ENCODE peak calls at places on chromosomes 4 and X, in five cellular contexts. P, T, H, A and L are unnamed samples.
A peak's percentile ranks its signal among the peaks of the same experiment; 100 is the strongest.

GRCh38 chr4:71377561-71377960 is 38.7 kb downstream of the SLC4A4 start:
- DNase-seq in P (no peak), A (peak; percentile 95), T (no peak), H (no peak), L (no peak)

GRCh38 chrX:41718481-41719245 is 5.3 kb upstream of the GPR82 start:
- DNase-seq in P (no peak), T (no peak), A (no peak), H (no peak), L (no peak)

GRCh38 chrX:13101439-13102139 is 57.2 kb upstream of the FAM9C start:
- DNase-seq in H (peak; percentile 67), T (peak; percentile 64), A (peak; percentile 86), P (peak; percentile 38), L (no peak)

GRCh38 chr4:139816856-139817255 is 151.2 kb downstream of the MGST2 start:
- DNase-seq in P (no peak), A (no peak), T (no peak), H (no peak), L (no peak)

GRCh38 chrX:153578200-153578835 is 20.6 kb downstream of the CCNQ start:
- DNase-seq in T (no peak), H (no peak), A (no peak), P (no peak), L (no peak)

GRCh38 chr4:167688660-167689142 is 403.6 kb upstream of the ANXA10 start:
- DNase-seq in T (no peak), A (no peak), H (no peak), P (no peak), L (no peak)

GRCh38 chr4:111064342-111064993 is 441.6 kb upstream of the PITX2 start:
- DNase-seq in T (no peak), H (no peak), A (peak; percentile 57), P (no peak), L (no peak)

GRCh38 chr4:126850286-126850685 is 782.5 kb upstream of the INTU start:
- DNase-seq in A (peak; percentile 99), T (no peak), P (no peak), H (no peak), L (no peak)

GRCh38 chr4:13537011-13537831 is 7.1 kb downstream of the NKX3-2 start:
- DNase-seq in A (no peak), P (no peak), H (no peak), T (no peak), L (no peak)

GRCh38 chr4:87949961-87950360 is 25.6 kb upstream of the SPP1 start:
- DNase-seq in T (no peak), P (no peak), A (peak; percentile 21), H (no peak), L (no peak)

GRCh38 chrX:102345916-102346315 is 93.9 kb downstream of the NXF2B start:
- DNase-seq in H (peak; percentile 8), P (peak; percentile 57), T (peak; percentile 62), A (peak; percentile 34), L (peak; percentile 49)

GRCh38 chrX:52504551-52504950 is 8.9 kb downstream of the XAGE1A start:
- DNase-seq in H (no peak), P (no peak), A (no peak), T (no peak), L (no peak)

GRCh38 chrX:1412551-1413161 is 20.7 kb upstream of the SLC25A6 start:
- DNase-seq in T (peak; percentile 7), A (no peak), H (no peak), P (no peak), L (no peak)

GRCh38 chrX:103585421-103586313 is at the start of gene TCEAL4:
- DNase-seq in A (no peak), T (peak; percentile 59), P (peak; percentile 45), H (peak; percentile 55), L (no peak)

GRCh38 chrX:28756647-28757046 is 169.4 kb downstream of the IL1RAPL1 start:
- DNase-seq in T (no peak), P (no peak), A (peak; percentile 38), H (no peak), L (no peak)

GRCh38 chr4:174283507-174284180 is at the start of the genes CEP44 and FBXO8:
- DNase-seq in P (peak; percentile 15), H (peak; percentile 68), A (peak; percentile 78), T (peak; percentile 65), L (peak; percentile 89)
- TF ChIP-seq POLR2A in P (peak; percentile 39), H (peak; percentile 17), A (peak; percentile 22), T (no peak), L (no peak)

GRCh38 chrX:119791437-119792231 is at the start of gene RPL39:
- DNase-seq in T (peak; percentile 83), P (peak; percentile 55), A (peak; percentile 87), H (peak; percentile 84), L (no peak)
- TF ChIP-seq POLR2A in T (peak; percentile 40), P (peak; percentile 72), A (peak; percentile 96), H (peak; percentile 45), L (no peak)

DNA sequence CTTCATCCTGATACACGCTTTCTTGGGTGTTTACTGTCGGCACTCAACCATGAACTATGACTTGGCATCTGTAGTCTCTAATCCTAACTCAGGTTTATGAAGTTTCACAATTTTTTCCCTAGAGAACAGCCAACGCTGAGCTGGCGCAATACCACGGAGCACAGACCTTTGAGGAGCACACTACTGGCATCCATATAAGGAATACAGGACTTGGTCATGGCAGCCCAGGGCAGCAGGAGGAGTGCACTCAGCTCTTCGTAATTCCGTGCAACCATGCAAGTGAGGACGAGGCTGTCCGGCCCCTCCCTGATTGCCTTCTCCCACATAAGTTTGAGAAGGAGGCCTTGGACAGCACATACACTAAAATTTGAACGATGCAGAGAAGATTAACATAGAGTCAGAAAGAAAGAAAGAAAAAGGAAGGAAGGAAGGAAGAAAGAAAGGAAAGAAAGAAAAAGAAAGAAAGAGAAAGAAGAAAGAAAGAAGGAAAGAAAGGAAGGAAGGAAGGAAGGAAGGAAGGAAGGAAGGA is 41.0 kb upstream of the PDLIM5 start:
- DNase-seq in A (no peak), T (no peak), H (peak; percentile 54), P (peak; percentile 64), L (no peak)
- TF ChIP-seq POLR2A in A (no peak), T (no peak), H (peak; percentile 37), P (no peak), L (no peak)

GRCh38 chr4:53461244-53461643 is 83.8 kb downstream of the FIP1L1 start:
- DNase-seq in H (no peak), A (peak; percentile 30), P (no peak), T (no peak), L (no peak)

GRCh38 chr4:53455766-53456165 is 78.3 kb downstream of the FIP1L1 start:
- DNase-seq in H (no peak), T (no peak), A (no peak), P (no peak), L (no peak)

GRCh38 chr4:53453385-53453784 is 75.9 kb downstream of the FIP1L1 start:
- DNase-seq in T (no peak), A (peak; percentile 15), P (no peak), H (no peak), L (no peak)

GRCh38 chr4:53459548-53459947 is 82.1 kb downstream of the FIP1L1 start:
- DNase-seq in H (no peak), P (no peak), A (peak; percentile 60), T (no peak), L (no peak)

DNA sequence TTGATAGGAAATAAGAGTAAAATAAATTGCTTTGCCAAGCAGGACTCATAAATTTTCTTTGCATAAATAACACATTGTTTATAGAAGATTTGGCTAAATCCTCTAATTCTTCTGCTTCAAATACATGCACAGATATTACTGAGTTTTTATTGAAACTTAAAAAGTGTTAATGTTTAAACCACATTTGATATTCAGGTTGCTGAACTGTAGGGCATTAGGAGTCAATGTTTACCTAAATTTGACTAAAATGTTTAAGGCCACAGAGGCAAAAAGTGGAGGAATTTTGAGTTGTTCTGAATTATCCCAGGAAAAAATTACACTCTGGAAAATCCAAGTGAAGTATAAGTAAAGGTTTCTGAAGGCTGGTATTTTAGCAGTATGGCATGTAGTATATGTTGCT is 78.7 kb downstream of the FIP1L1 start:
- DNase-seq in H (no peak), T (no peak), P (no peak), A (no peak), L (no peak)
- TF ChIP-seq POLR2A in H (no peak), T (no peak), P (no peak), A (no peak), L (no peak)

GRCh38 chr4:15961778-15962510 is 1.0 kb downstream of the FGFBP2 start:
- DNase-seq in A (no peak), P (no peak), T (no peak), H (no peak), L (no peak)

GRCh38 chr4:15963568-15963967 is 593 bp upstream of the FGFBP2 start:
- DNase-seq in P (no peak), H (no peak), A (no peak), T (no peak), L (no peak)

GRCh38 chr4:15965325-15965724 is 2.4 kb upstream of the FGFBP2 start:
- DNase-seq in P (no peak), A (no peak), T (no peak), H (no peak), L (no peak)

GRCh38 chr4:15964159-15964558 is 1.2 kb upstream of the FGFBP2 start:
- DNase-seq in P (no peak), T (no peak), H (no peak), A (no peak), L (no peak)

DNA sequence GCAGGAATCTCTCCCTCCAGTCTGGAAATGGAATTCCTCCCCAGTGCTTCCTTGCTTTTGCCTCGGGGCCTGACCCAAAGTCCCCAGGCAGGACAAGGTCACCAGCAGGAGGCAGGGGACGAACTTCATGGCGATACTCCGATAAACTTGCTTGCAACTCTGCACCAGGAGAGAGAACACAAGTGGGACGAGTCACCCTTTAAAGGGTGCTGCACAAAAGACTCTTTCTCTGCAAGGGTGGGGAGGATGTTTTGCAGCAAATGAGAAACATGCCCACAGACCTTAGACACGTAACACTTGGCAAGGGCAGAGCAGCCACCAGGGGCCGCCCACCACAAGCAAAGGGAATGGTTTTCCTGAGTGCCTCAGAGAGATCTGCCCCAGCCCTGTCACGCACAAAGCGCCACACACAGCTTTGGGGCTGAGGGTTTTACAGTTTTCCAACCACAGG is at the start of gene FGFBP2:
- DNase-seq in T (no peak), A (peak; percentile 44), H (peak; percentile 20), P (peak; percentile 53), L (no peak)
- TF ChIP-seq POLR2A in T (no peak), A (no peak), H (no peak), P (no peak), L (no peak)

DNA sequence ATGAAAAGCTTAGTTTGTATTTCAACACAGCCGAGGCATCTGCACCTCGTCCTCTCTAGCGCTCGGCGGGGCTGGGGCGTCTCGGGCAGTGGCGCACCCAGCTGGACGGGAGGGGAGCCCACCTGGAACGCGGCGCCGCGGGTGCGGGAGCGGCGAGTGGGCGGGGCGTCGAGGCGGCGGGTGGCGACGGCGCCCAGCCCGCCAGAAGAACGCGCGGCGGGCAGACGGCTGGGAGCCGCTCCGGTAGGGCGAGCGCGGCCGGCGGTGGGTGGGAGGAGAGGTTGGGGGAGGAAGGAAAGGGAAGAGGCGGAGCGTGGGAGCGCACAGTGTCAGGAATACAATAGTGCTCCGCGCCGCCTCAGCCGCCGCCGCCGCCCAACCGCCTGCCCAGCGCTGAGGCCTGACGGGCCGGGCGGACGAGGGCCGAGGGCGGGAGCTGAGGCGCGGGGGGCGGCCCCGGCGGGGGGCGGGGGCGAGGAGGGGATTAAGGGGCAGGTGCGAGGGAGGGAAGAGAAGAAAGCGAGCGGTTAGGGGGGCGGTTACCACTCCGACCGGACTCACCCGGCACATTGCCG is at the start of gene JADE3:
- DNase-seq in T (peak; percentile 79), H (peak; percentile 78), P (peak; percentile 42), A (peak; percentile 56), L (no peak)
- TF ChIP-seq POLR2A in T (peak; percentile 32), H (peak; percentile 46), P (no peak), A (no peak), L (no peak)